ENCODE peak calls at places on chromosomes 11 and 22, in eight cellular contexts. L, U, B, M, V, N, F and Z are unnamed samples.

GRCh38 chr11:11842426-11843008 is 745 bp downstream of the USP47 start:
- DNase-seq in M (peak; percentile 80), L (peak; percentile 80), V (peak; percentile 58), U (no peak), N (peak; percentile 75), F (no peak), B (no peak), Z (peak; percentile 35)

GRCh38 chr11:128246364-128247234 is 340.8 kb downstream of the ETS1 start:
- DNase-seq in V (no peak), L (peak; percentile 14), B (no peak), F (no peak), N (no peak), M (no peak), U (peak; percentile 62), Z (peak; percentile 21)

GRCh38 chr11:134792044-134792443 is 380.0 kb upstream of the B3GAT1 start:
- DNase-seq in U (no peak), N (no peak), V (no peak), B (no peak), F (no peak), M (no peak), L (no peak), Z (no peak)

GRCh38 chr22:42615092-42615859 is 593 bp upstream of the POLDIP3 start:
- DNase-seq in V (peak; percentile 95), B (peak; percentile 77), M (peak; percentile 100), L (peak; percentile 99), F (peak; percentile 99), N (peak; percentile 97), U (peak; percentile 83), Z (peak; percentile 83)

GRCh38 chr11:81596709-81597108 is 1137.0 kb downstream of the FAM181B start:
- DNase-seq in N (no peak), U (no peak), F (no peak), L (no peak), V (no peak), B (no peak), M (no peak), Z (no peak)

GRCh38 chr22:20244744-20245576 is 23.2 kb downstream of the RTN4R start:
- DNase-seq in V (no peak), L (no peak), U (no peak), N (peak; percentile 82), M (no peak), B (no peak), F (no peak), Z (no peak)

GRCh38 chr11:60873533-60873932 is 6.2 kb downstream of the ZP1 start:
- DNase-seq in M (no peak), F (no peak), N (no peak), V (no peak), L (no peak), B (no peak), U (no peak), Z (no peak)

GRCh38 chr11:26993965-26994446 is at the start of gene FIBIN:
- DNase-seq in V (peak; percentile 57), U (peak; percentile 46), F (no peak), M (peak; percentile 34), N (no peak), L (peak; percentile 70), B (peak; percentile 24), Z (peak; percentile 68)

GRCh38 chr22:39463931-39464390 is 7.1 kb downstream of the MGAT3 start:
- DNase-seq in M (no peak), L (no peak), U (no peak), B (no peak), F (no peak), V (no peak), N (no peak), Z (peak; percentile 77)

GRCh38 chr11:45400594-45400993 is 114.5 kb upstream of the SYT13 start:
- DNase-seq in U (no peak), F (peak; percentile 24), L (peak; percentile 78), M (no peak), B (no peak), N (no peak), V (no peak), Z (no peak)

GRCh38 chr11:16326679-16327297 is 29.6 kb downstream of the SOX6 start:
- DNase-seq in V (no peak), M (peak; percentile 6), N (no peak), U (no peak), B (no peak), L (peak; percentile 26), F (no peak), Z (no peak)

DNA sequence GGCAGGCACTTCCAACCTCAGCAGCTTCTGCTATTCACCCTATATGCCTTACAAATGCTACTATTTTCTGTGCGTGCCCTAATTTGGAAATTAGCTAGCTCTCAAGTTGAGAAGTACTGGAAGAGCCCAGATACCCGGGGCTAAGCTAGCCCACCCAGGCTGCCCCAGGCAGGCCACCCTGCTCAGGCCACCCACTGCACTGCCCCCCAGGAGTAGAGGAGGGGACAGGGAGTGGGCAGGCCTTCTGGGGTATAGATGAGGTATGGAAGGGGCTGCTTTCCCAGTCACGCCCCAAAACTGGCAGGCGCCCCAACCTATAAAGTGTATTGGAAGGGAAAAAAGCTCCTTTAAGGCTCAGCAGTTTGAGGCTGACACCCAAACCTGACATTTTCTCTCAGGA is 43.5 kb downstream of the DRD2 start:
- DNase-seq in B (no peak), U (no peak), L (no peak), F (no peak), V (no peak), M (no peak), N (no peak), Z (no peak)
- H3K27ac ChIP-seq in B (no peak overlapping the region), U (no peak overlapping the region), L (no peak overlapping the region), F (no peak overlapping the region), V (no peak overlapping the region), M (no peak overlapping the region), N (no peak overlapping the region), Z (no peak overlapping the region)

GRCh38 chr11:67056267-67056639 is 394 bp upstream of the RHOD start:
- DNase-seq in V (no peak), U (no peak), M (no peak), N (no peak), L (no peak), B (no peak), F (no peak), Z (no peak)
- H3K4me3 ChIP-seq in V (peak overlapping the region; percentile 74), U (peak overlapping the region; percentile 70), M (peak overlapping the region; percentile 53), N (no peak overlapping the region), L (peak overlapping the region; percentile 54), B (peak overlapping the region; percentile 50), F (peak overlapping the region; percentile 62), Z (peak overlapping the region; percentile 80)

GRCh38 chr22:35606916-35607315 is 10.2 kb downstream of the MB start:
- DNase-seq in V (no peak), L (no peak), U (no peak), B (no peak), M (no peak), N (no peak), F (no peak), Z (no peak)

GRCh38 chr22:35609761-35610160 is 7.4 kb downstream of the MB start:
- DNase-seq in V (no peak), N (no peak), M (no peak), L (no peak), B (no peak), U (no peak), F (no peak), Z (no peak)

GRCh38 chr22:35609261-35609660 is 7.9 kb downstream of the MB start:
- DNase-seq in L (no peak), M (no peak), U (no peak), F (no peak), B (no peak), N (no peak), V (no peak), Z (no peak)

GRCh38 chr22:35605787-35606492 is 11.2 kb downstream of the MB start:
- DNase-seq in M (no peak), U (no peak), B (peak; percentile 72), V (no peak), N (no peak), L (no peak), F (no peak), Z (no peak)

GRCh38 chr22:35608088-35608487 is 9.0 kb downstream of the MB start:
- DNase-seq in B (no peak), V (no peak), L (peak; percentile 18), N (no peak), M (no peak), F (no peak), U (no peak), Z (peak; percentile 82)
- H3K27ac ChIP-seq in B (peak overlapping the region; percentile 78), V (no peak overlapping the region), L (no peak overlapping the region), N (no peak overlapping the region), M (no peak overlapping the region), F (no peak overlapping the region), U (no peak overlapping the region), Z (peak overlapping the region; percentile 87)

DNA sequence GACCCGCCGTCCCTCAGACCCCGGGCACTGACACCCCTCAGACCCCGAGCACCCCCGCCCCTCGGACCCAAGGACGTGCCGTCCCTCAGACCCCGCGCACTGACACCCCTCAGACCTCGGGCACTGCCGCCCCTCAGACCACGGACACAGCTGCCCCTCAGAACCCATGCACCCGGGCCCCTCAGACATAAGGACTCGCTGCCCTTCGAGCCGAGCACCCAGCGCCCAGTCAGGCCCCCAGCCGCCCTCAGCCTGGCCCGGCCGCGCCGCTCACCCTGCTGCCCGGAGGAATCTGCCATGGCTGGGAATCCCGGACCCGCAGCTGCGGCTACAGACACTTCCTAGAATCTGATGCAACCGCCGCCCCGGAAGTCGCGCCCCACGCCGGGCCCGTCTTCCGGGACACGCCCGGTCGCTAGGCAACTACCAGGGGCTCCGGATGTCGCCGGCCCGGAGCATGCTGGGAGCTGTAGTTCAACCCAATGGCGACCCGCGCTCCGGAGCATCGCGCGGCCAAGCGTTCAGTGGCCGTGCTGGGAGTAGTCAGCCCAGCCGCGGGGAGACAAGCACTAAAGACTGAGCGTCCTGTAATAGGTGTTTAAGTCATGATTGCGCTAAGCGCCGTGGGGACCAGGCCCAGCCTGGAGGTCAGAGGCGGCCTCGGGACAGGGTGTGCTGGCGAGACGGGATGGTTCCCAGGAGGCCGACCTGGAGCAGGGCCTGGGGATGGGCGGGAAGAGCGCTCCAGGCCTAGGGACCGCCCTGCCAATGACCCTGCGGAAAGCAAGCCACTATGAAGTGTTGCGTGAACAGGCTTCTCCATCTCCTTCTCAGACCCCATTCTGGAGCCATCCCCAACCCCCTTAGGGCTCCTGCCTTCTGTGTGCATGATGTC is at the start of gene CARS1:
- DNase-seq in F (peak; percentile 86), N (peak; percentile 96), M (peak; percentile 94), V (peak; percentile 98), B (peak; percentile 96), U (peak; percentile 95), L (peak; percentile 86), Z (peak; percentile 98)
- H3K4me3 ChIP-seq in F (peak within 1 kb of the TSS; percentile 97), N (peak within 1 kb of the TSS; percentile 87), M (peak within 1 kb of the TSS; percentile 99), V (peak within 1 kb of the TSS; percentile 97), B (peak within 1 kb of the TSS; percentile 96), U (peak within 1 kb of the TSS; percentile 80), L (peak within 1 kb of the TSS; percentile 80), Z (peak within 1 kb of the TSS; percentile 90)

GRCh38 chr11:79538775-79539174 is 97.9 kb upstream of the TENM4 start:
- DNase-seq in M (peak; percentile 64), B (no peak), L (no peak), U (no peak), F (no peak), V (no peak), N (no peak), Z (no peak)

GRCh38 chr11:79546366-79546765 is 105.5 kb upstream of the TENM4 start:
- DNase-seq in N (no peak), F (no peak), L (no peak), B (no peak), V (no peak), M (peak; percentile 7), U (no peak), Z (no peak)

GRCh38 chr11:79543101-79543500 is 102.3 kb upstream of the TENM4 start:
- DNase-seq in L (no peak), F (no peak), N (no peak), M (no peak), U (no peak), B (no peak), V (no peak), Z (no peak)

GRCh38 chr11:79547256-79547655 is 106.4 kb upstream of the TENM4 start:
- DNase-seq in M (no peak), L (peak; percentile 56), F (no peak), U (no peak), V (no peak), B (no peak), N (no peak), Z (no peak)

GRCh38 chr11:79544324-79544723 is 103.5 kb upstream of the TENM4 start:
- DNase-seq in U (no peak), M (no peak), F (no peak), N (no peak), L (no peak), B (no peak), V (no peak), Z (no peak)
- H3K27ac ChIP-seq in U (no peak overlapping the region), M (no peak overlapping the region), F (no peak overlapping the region), N (no peak overlapping the region), L (no peak overlapping the region), B (no peak overlapping the region), V (no peak overlapping the region), Z (no peak overlapping the region)